ENCODE peak calls at places on chromosomes 12 and 14, in seven cellular contexts. One of them, this sample, is unnamed.

GRCh38 chr12:6070472-6071257 is 53.8 kb downstream of the VWF start:
- DNase-seq in GM06990: no peak
- DNase-seq in vagina: no peak
- DNase-seq in lung: no peak
- DNase-seq in fibroblast of pulmonary artery: no peak
- DNase-seq in CD8-positive, alpha-beta T cell: no peak
- DNase-seq in AG09309: no peak
- DNase-seq in this sample: no peak

GRCh38 chr12:46442239-46442638 is 69.7 kb upstream of the SLC38A2 start:
- DNase-seq in GM06990: no peak
- DNase-seq in vagina: no peak
- DNase-seq in lung: no peak
- DNase-seq in fibroblast of pulmonary artery: peak; percentile 63
- DNase-seq in CD8-positive, alpha-beta T cell: no peak
- DNase-seq in AG09309: no peak
- DNase-seq in this sample: peak; percentile 48

GRCh38 chr12:26648584-26648983 is 184.4 kb downstream of the ITPR2 start:
- DNase-seq in GM06990: no peak
- DNase-seq in vagina: no peak
- DNase-seq in lung: no peak
- DNase-seq in fibroblast of pulmonary artery: peak; percentile 94
- DNase-seq in CD8-positive, alpha-beta T cell: no peak
- DNase-seq in AG09309: peak; percentile 74
- DNase-seq in this sample: peak; percentile 78

GRCh38 chr12:79203103-79203502 is 338.5 kb downstream of the SYT1 start:
- DNase-seq in GM06990: no peak
- DNase-seq in vagina: no peak
- DNase-seq in lung: no peak
- DNase-seq in fibroblast of pulmonary artery: no peak
- DNase-seq in CD8-positive, alpha-beta T cell: no peak
- DNase-seq in AG09309: no peak
- DNase-seq in this sample: no peak

GRCh38 chr14:34741840-34742239 is 27.4 kb upstream of the CFL2 start:
- DNase-seq in GM06990: no peak
- DNase-seq in vagina: no peak
- DNase-seq in lung: no peak
- DNase-seq in fibroblast of pulmonary artery: no peak
- DNase-seq in CD8-positive, alpha-beta T cell: no peak
- DNase-seq in AG09309: no peak
- DNase-seq in this sample: no peak

GRCh38 chr14:74852922-74853530 is 22.9 kb downstream of the PROX2 start:
- DNase-seq in GM06990: no peak
- DNase-seq in vagina: no peak
- DNase-seq in lung: no peak
- DNase-seq in fibroblast of pulmonary artery: peak; percentile 56
- DNase-seq in CD8-positive, alpha-beta T cell: no peak
- DNase-seq in AG09309: no peak
- DNase-seq in this sample: peak; percentile 84

GRCh38 chr14:76710093-76711010 is 50.9 kb upstream of the VASH1 start:
- DNase-seq in GM06990: no peak
- DNase-seq in vagina: peak; percentile 62
- DNase-seq in lung: no peak
- DNase-seq in fibroblast of pulmonary artery: peak; percentile 73
- DNase-seq in CD8-positive, alpha-beta T cell: no peak
- DNase-seq in AG09309: no peak
- DNase-seq in this sample: peak; percentile 59

GRCh38 chr12:98645572-98646067 is 530 bp downstream of the APAF1 start:
- DNase-seq in GM06990: no peak
- DNase-seq in vagina: no peak
- DNase-seq in lung: peak; percentile 33
- DNase-seq in fibroblast of pulmonary artery: peak; percentile 11
- DNase-seq in CD8-positive, alpha-beta T cell: no peak
- DNase-seq in AG09309: no peak
- DNase-seq in this sample: peak; percentile 28

GRCh38 chr12:18955594-18955993 is 173.9 kb upstream of the PLEKHA5 start:
- DNase-seq in GM06990: no peak
- DNase-seq in vagina: no peak
- DNase-seq in lung: no peak
- DNase-seq in fibroblast of pulmonary artery: peak; percentile 18
- DNase-seq in CD8-positive, alpha-beta T cell: no peak
- DNase-seq in AG09309: peak; percentile 4
- DNase-seq in this sample: no peak

GRCh38 chr14:95533822-95534221 is 1.0 kb upstream of the GLRX5 start:
- DNase-seq in GM06990: peak; percentile 41
- DNase-seq in vagina: no peak
- DNase-seq in lung: no peak
- DNase-seq in fibroblast of pulmonary artery: no peak
- DNase-seq in CD8-positive, alpha-beta T cell: no peak
- DNase-seq in AG09309: no peak
- DNase-seq in this sample: no peak

GRCh38 chr14:67436006-67436866 is 24.3 kb upstream of the PLEK2 start:
- DNase-seq in GM06990: no peak
- DNase-seq in vagina: no peak
- DNase-seq in lung: no peak
- DNase-seq in fibroblast of pulmonary artery: no peak
- DNase-seq in CD8-positive, alpha-beta T cell: no peak
- DNase-seq in AG09309: no peak
- DNase-seq in this sample: no peak

GRCh38 chr14:75144944-75145343 is 18.1 kb upstream of the NEK9 start:
- DNase-seq in GM06990: no peak
- DNase-seq in vagina: no peak
- DNase-seq in lung: peak; percentile 31
- DNase-seq in fibroblast of pulmonary artery: peak; percentile 51
- DNase-seq in CD8-positive, alpha-beta T cell: no peak
- DNase-seq in AG09309: no peak
- DNase-seq in this sample: peak; percentile 82

GRCh38 chr12:24773996-24774395 is 174.9 kb downstream of the BCAT1 start:
- DNase-seq in GM06990: no peak
- DNase-seq in vagina: no peak
- DNase-seq in lung: no peak
- DNase-seq in fibroblast of pulmonary artery: no peak
- DNase-seq in CD8-positive, alpha-beta T cell: no peak
- DNase-seq in AG09309: no peak
- DNase-seq in this sample: peak; percentile 60

DNA sequence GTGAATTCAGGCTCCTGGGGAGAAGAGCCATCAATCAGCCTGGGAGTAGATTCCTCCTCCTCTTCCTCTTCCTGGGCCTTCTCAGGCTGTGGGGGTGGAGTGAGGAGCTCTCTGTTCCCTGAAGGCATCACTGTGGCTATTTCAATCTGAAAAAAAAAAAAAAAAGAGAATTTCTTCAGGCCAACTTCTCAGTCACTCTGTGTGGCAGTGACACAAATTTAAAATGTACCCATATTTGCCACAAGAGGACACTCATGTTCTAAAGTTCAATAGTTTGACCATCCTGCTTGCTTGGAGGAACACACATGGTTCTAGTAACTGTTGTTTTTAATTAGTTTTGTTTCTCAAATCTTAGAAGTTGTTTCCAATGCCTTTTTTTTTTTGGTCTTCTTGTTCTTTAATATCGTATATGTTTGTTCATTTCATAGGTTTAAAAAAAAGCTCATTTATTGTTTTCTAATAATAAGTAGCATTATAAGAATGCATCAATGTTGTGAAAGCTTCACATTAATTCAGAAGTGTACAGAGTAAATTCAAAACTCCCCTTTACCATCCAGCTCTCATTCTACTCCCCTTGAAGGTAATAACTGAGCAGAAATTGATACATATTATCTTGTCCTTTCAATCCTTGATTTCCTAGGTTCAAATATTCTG is 23.3 kb upstream of the CCER1 start:
- DNase-seq in GM06990: no peak
- DNase-seq in vagina: no peak
- DNase-seq in lung: no peak
- DNase-seq in fibroblast of pulmonary artery: peak; percentile 86
- DNase-seq in CD8-positive, alpha-beta T cell: no peak
- DNase-seq in AG09309: peak; percentile 78
- DNase-seq in this sample: peak; percentile 82
- TF ChIP-seq CTCF in GM06990: peak; percentile 68
- TF ChIP-seq CTCF in vagina: peak; percentile 69
- TF ChIP-seq CTCF in lung: peak; percentile 37
- TF ChIP-seq CTCF in fibroblast of pulmonary artery: peak; percentile 78
- TF ChIP-seq CTCF in CD8-positive, alpha-beta T cell: no peak
- TF ChIP-seq CTCF in AG09309: peak; percentile 71
- TF ChIP-seq CTCF in this sample: peak; percentile 76

DNA sequence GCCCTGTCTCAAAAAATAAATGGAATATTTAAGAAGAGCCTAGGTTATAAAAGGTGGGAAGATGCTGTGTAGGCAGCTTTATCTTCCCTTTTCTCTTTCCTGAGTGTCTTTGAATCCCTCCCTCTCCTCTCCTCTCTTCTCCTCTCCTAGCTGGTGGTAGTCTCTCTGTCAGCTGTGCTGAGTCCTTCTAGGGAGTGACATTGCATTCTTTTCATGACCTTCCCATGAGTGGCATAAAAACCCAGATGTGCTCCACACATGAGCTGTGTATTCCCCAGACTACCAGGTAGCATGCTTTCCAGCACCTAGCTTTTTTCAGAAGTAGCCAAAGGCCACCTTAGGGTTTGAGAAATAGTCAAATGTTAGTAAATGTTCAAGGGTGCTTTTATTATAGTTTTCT is 23.6 kb downstream of the SAMD4A start:
- DNase-seq in GM06990: no peak
- DNase-seq in vagina: no peak
- DNase-seq in lung: no peak
- DNase-seq in fibroblast of pulmonary artery: no peak
- DNase-seq in CD8-positive, alpha-beta T cell: no peak
- DNase-seq in AG09309: no peak
- DNase-seq in this sample: no peak
- H3K4me3 ChIP-seq in GM06990: no peak overlapping the region
- H3K4me3 ChIP-seq in vagina: no peak overlapping the region
- H3K4me3 ChIP-seq in lung: no peak overlapping the region
- H3K4me3 ChIP-seq in fibroblast of pulmonary artery: no peak overlapping the region
- H3K4me3 ChIP-seq in CD8-positive, alpha-beta T cell: no peak overlapping the region
- H3K4me3 ChIP-seq in AG09309: no peak overlapping the region
- H3K4me3 ChIP-seq in this sample: no peak overlapping the region

GRCh38 chr14:53214384-53214783 is 61.3 kb upstream of the DDHD1 start:
- DNase-seq in GM06990: no peak
- DNase-seq in vagina: no peak
- DNase-seq in lung: no peak
- DNase-seq in fibroblast of pulmonary artery: no peak
- DNase-seq in CD8-positive, alpha-beta T cell: no peak
- DNase-seq in AG09309: no peak
- DNase-seq in this sample: no peak

GRCh38 chr14:53215101-53215500 is 62.0 kb upstream of the DDHD1 start:
- DNase-seq in GM06990: no peak
- DNase-seq in vagina: no peak
- DNase-seq in lung: no peak
- DNase-seq in fibroblast of pulmonary artery: no peak
- DNase-seq in CD8-positive, alpha-beta T cell: no peak
- DNase-seq in AG09309: no peak
- DNase-seq in this sample: no peak

GRCh38 chr14:53218161-53218560 is 65.0 kb upstream of the DDHD1 start:
- DNase-seq in GM06990: no peak
- DNase-seq in vagina: no peak
- DNase-seq in lung: no peak
- DNase-seq in fibroblast of pulmonary artery: no peak
- DNase-seq in CD8-positive, alpha-beta T cell: no peak
- DNase-seq in AG09309: no peak
- DNase-seq in this sample: no peak

DNA sequence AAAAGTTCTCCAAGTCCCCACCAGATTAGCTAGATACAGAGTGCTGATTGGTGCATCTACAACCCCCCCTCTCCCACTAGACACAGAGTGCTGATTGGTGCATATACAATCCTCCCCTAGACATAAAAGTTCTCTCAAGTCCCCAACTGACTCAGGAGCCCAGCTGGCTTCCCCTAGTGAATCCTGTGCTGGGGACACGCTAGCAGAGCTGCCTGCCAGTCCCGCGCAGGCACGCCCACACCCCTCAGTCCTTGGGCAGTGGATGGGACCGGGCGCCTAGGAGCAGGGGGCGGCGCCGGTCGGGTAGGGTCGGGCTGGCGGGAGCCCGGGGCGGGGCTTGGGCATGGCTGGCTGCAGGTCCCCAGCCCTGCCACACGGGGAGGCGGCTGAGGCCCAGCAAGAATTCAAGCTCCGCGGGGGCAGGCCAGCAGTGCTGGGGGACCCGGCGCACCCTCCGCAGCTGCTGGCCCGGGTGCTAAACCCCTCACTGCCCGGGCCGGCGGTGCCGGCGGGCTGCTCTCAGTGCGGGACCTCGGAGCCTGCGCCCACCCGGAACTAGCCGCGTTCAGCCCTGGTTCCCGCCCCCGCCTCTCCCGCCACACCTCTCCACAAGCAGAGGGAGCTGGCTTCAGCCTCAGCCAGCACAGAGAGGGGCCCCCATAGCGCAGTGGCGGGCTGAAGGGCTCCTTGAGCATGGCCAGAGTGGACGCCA is 64.3 kb upstream of the DDHD1 start:
- DNase-seq in GM06990: peak; percentile 88
- DNase-seq in vagina: no peak
- DNase-seq in lung: peak; percentile 83
- DNase-seq in fibroblast of pulmonary artery: peak; percentile 56
- DNase-seq in CD8-positive, alpha-beta T cell: peak; percentile 50
- DNase-seq in AG09309: no peak
- DNase-seq in this sample: peak; percentile 46
- TF ChIP-seq CTCF in GM06990: peak; percentile 39
- TF ChIP-seq CTCF in vagina: no peak
- TF ChIP-seq CTCF in lung: no peak
- TF ChIP-seq CTCF in fibroblast of pulmonary artery: peak; percentile 20
- TF ChIP-seq CTCF in CD8-positive, alpha-beta T cell: peak; percentile 48
- TF ChIP-seq CTCF in AG09309: peak; percentile 19
- TF ChIP-seq CTCF in this sample: peak; percentile 50

DNA sequence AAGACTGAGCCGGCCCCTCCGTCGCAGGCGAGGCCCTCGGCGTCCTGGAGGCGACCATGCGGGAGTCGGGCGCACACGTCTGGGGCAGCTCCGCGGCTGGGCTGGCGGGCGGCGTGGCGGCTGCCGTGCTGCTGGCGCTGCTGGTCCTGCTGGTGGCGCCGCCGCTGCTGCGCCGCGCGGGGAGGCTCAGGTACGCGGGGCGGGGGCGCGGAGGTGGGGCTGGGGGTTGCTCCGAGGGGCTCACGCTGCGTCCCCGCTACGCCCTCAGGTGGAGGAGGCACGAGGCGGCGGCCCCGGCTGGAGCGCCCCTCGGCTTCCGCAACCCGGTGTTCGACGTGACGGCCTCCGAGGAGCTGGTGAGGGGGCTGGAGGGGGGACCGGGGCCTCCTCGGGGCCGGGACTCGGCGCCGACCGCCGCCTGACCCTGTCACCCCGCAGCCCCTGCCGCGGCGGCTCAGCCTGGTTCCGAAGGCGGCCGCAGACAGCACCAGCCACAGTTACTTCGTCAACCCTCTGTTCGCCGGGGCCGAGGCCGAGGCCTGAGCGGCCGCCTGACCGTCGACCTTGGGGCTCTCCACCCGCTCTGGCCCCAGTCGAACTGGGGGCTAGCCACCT is 7.8 kb downstream of the AMN start:
- DNase-seq in GM06990: no peak
- DNase-seq in vagina: no peak
- DNase-seq in lung: no peak
- DNase-seq in fibroblast of pulmonary artery: no peak
- DNase-seq in CD8-positive, alpha-beta T cell: no peak
- DNase-seq in AG09309: no peak
- DNase-seq in this sample: no peak
- H3K4me3 ChIP-seq in GM06990: no peak overlapping the region
- H3K4me3 ChIP-seq in vagina: peak overlapping the region; percentile 45
- H3K4me3 ChIP-seq in lung: no peak overlapping the region
- H3K4me3 ChIP-seq in fibroblast of pulmonary artery: no peak overlapping the region
- H3K4me3 ChIP-seq in CD8-positive, alpha-beta T cell: no peak overlapping the region
- H3K4me3 ChIP-seq in AG09309: no peak overlapping the region
- H3K4me3 ChIP-seq in this sample: no peak overlapping the region